ENCODE peak calls at places on chromosomes 11 and 22, in four cellular contexts. J is WTC11, I is K562, Q is SK-N-SH. N is an unnamed sample.

GRCh38 chr11:92489831-92490399 is 265.3 kb downstream of the FAT3 start:
- DNase-seq in J (no peak), I (no peak), Q (peak; percentile 9), N (no peak)

GRCh38 chr22:37228106-37229011 is 15.7 kb downstream of the RAC2 start:
- DNase-seq in J (no peak), I (no peak), Q (no peak), N (no peak)

GRCh38 chr22:25077056-25077455 is 122.6 kb upstream of the CRYBB3 start:
- DNase-seq in J (no peak), I (no peak), Q (no peak), N (no peak)

GRCh38 chr22:37028692-37029674 is 9.4 kb downstream of the MPST start:
- DNase-seq in J (no peak), I (no peak), Q (no peak), N (no peak)

GRCh38 chr22:30635273-30636225 is at the start of gene SLC35E4:
- DNase-seq in J (peak; percentile 94), I (peak; percentile 94), Q (peak; percentile 100), N (peak; percentile 47)

GRCh38 chr11:62402226-62402625 is 16.6 kb upstream of the SCGB1A1 start:
- DNase-seq in J (no peak), I (no peak), Q (no peak), N (no peak)

GRCh38 chr22:41478891-41479521 is 10.1 kb downstream of the ACO2 start:
- DNase-seq in J (no peak), I (no peak), Q (no peak), N (peak; percentile 61)

GRCh38 chr11:74010306-74010981 is 1.6 kb upstream of the UCP3 start:
- DNase-seq in J (no peak), I (peak; percentile 47), Q (no peak), N (no peak)

GRCh38 chr11:113554531-113554930 is 79.3 kb upstream of the DRD2 start:
- DNase-seq in J (no peak), I (no peak), Q (no peak), N (no peak)

GRCh38 chr11:122146475-122146874 is 30.5 kb upstream of the BLID start:
- DNase-seq in J (no peak), I (no peak), Q (no peak), N (no peak)

GRCh38 chr11:24145411-24145810 is 351.4 kb upstream of the LUZP2 start:
- DNase-seq in J (no peak), I (no peak), Q (no peak), N (no peak)

GRCh38 chr22:19325296-19325950 is 33.9 kb upstream of the CLTCL1 start:
- DNase-seq in J (no peak), I (no peak), Q (no peak), N (no peak)

GRCh38 chr22:29385748-29386147 is 2.6 kb downstream of the AP1B1 start:
- DNase-seq in J (no peak), I (no peak), Q (no peak), N (peak; percentile 64)

GRCh38 chr11:17552392-17553248 is 5.6 kb downstream of the OTOG start:
- DNase-seq in J (no peak), I (no peak), Q (no peak), N (no peak)

GRCh38 chr22:38312261-38312800 is 4.9 kb downstream of the CSNK1E start:
- DNase-seq in J (no peak), I (no peak), Q (no peak), N (no peak)

GRCh38 chr11:43928721-43929120 is 13.7 kb upstream of the C11orf96 start:
- DNase-seq in J (no peak), I (no peak), Q (no peak), N (no peak)

GRCh38 chr11:36056160-36056751 is 112.4 kb downstream of the LDLRAD3 start:
- DNase-seq in J (peak; percentile 71), I (peak; percentile 66), Q (peak; percentile 55), N (no peak)

GRCh38 chr11:34446389-34446788 is 7.7 kb downstream of the CAT start:
- DNase-seq in J (no peak), I (no peak), Q (no peak), N (no peak)

GRCh38 chr11:4610258-4610935 is 2.4 kb upstream of the TRIM68 start:
- DNase-seq in J (no peak), I (no peak), Q (no peak), N (no peak)
- TF ChIP-seq USF1 in J (no peak), I (no peak), Q (no peak), N (no peak)

GRCh38 chr22:43389227-43389836 is 22.5 kb upstream of the MPPED1 start:
- DNase-seq in J (no peak), I (no peak), Q (no peak), N (no peak)

GRCh38 chr22:43387815-43388214 is 24.0 kb upstream of the MPPED1 start:
- DNase-seq in J (no peak), I (no peak), Q (no peak), N (no peak)

GRCh38 chr22:43385770-43386641 is 25.8 kb upstream of the MPPED1 start:
- DNase-seq in J (peak; percentile 84), I (peak; percentile 72), Q (peak; percentile 80), N (no peak)

GRCh38 chr22:43390166-43390565 is 21.6 kb upstream of the MPPED1 start:
- DNase-seq in J (no peak), I (no peak), Q (no peak), N (no peak)

GRCh38 chr22:43388420-43388851 is 23.4 kb upstream of the MPPED1 start:
- DNase-seq in J (peak; percentile 95), I (peak; percentile 80), Q (peak; percentile 81), N (no peak)
- TF ChIP-seq USF2 in J (no peak), I (no peak), Q (no peak), N (no peak)

GRCh38 chr11:125433454-125434121 is 62.5 kb downstream of the FEZ1 start:
- DNase-seq in J (peak; percentile 77), I (peak; percentile 66), Q (peak; percentile 69), N (no peak)
- TF ChIP-seq USF1 in J (no peak), I (no peak), Q (no peak), N (no peak)

GRCh38 chr11:9568161-9568853 is 5.2 kb upstream of the WEE1 start:
- DNase-seq in J (no peak), I (no peak), Q (no peak), N (no peak)

GRCh38 chr11:9565822-9566560 is 7.5 kb upstream of the WEE1 start:
- DNase-seq in J (peak; percentile 19), I (peak; percentile 83), Q (peak; percentile 16), N (peak; percentile 84)

GRCh38 chr11:9567401-9567800 is 6.1 kb upstream of the WEE1 start:
- DNase-seq in J (no peak), I (no peak), Q (no peak), N (no peak)

GRCh38 chr11:9568854-9569587 is 4.4 kb upstream of the WEE1 start:
- DNase-seq in J (peak; percentile 32), I (no peak), Q (peak; percentile 44), N (no peak)

DNA sequence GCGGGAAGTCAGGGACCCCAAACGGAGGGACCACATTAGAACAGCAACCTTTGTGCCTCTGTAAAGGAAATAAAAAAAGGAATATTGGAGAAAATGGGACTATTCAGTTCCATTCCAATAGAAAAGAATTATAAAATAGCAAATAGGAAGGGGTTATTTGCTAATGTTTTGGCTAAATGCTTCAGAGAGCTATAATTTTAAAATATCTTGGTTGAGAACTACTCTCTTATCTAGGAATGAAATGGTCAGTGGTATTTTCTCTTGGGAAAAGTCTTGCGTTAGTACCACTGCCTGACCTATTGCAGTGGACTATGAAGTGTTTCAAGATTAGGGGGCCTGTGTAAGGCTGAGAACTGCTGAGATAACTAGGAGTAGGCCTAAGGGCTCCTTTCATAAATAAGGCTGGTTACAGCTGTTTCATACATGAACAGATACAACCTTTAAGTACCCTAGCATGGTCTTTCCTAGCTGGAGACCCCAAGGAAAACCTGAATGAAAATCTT is 6.9 kb upstream of the WEE1 start:
- DNase-seq in J (no peak), I (no peak), Q (no peak), N (no peak)
- TF ChIP-seq USF2 in J (no peak), I (no peak), Q (no peak), N (no peak)

GRCh38 chr22:45242778-45243191 is 2.1 kb upstream of the KIAA0930 start:
- DNase-seq in J (no peak), I (no peak), Q (no peak), N (no peak)
- TF ChIP-seq USF1 in J (no peak), I (no peak), Q (no peak), N (no peak)

GRCh38 chr11:120489799-120490198 is 21.7 kb upstream of the GRIK4 start:
- DNase-seq in J (no peak), I (no peak), Q (no peak), N (no peak)
- TF ChIP-seq USF2 in J (no peak), I (no peak), Q (no peak), N (no peak)

DNA sequence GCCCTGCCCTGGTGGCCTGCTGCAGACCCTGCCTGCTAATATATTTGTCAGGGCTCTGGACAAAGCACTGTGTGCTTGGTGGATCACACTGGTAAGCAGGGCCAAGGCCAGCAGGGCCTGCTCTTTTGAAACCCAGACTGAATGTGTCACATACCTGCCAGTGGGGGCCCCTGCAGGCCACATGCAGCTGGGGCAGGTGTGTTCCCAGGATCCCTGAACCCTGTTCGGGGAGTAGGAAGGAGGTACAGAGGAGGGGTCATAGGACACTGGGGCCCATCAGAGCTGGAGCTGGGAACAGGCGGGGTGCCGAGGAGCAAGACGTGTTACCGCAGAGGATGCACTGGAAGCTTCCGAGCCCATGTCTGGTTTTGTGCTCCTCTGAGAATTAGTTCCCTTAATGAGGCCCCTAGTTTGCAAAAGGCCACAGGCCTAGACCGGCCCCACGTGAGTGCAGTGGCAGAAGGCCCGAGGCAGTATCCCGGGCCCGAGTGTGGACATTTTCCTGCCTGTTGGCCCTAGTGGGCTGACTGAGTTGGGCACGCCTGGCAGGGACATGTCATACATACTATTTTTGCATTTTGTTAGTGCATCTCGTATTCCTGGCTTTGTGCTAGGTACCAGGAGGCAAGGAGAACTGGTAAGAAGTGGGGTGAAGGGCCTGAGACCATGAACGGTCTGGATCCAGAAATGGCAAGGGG is 11.2 kb upstream of the ACR start:
- DNase-seq in J (no peak), I (peak; percentile 19), Q (no peak), N (no peak)
- TF ChIP-seq USF1 in J (no peak), I (no peak), Q (no peak), N (no peak)

GRCh38 chr11:100719809-100720221 is 32.7 kb downstream of the ARHGAP42 start:
- DNase-seq in J (peak; percentile 32), I (no peak), Q (no peak), N (no peak)

GRCh38 chr11:100716848-100717247 is 29.8 kb downstream of the ARHGAP42 start:
- DNase-seq in J (no peak), I (no peak), Q (no peak), N (no peak)

GRCh38 chr11:100715163-100715792 is 28.2 kb downstream of the ARHGAP42 start:
- DNase-seq in J (no peak), I (no peak), Q (no peak), N (no peak)

DNA sequence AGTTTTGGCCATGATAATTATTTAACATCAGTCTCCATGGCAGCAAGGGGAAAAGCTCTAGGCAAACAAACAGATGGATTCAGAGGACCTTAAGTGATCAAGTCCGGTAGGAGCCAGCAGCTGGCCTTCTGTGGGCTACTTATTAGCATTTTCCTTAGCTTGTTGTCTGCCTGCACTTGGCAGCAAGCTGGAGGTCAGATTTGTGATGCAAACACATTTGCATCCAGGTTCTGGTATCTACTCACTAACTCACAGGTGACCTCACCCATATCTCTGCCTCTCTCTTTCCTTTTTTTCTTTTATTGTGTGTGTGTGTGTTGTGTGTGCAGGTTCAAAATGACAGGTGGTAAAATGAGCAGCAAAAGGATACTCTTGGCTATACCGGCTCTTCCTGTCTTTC is 32.3 kb downstream of the ARHGAP42 start:
- DNase-seq in J (peak; percentile 52), I (no peak), Q (no peak), N (no peak)
- TF ChIP-seq USF2 in J (no peak), I (no peak), Q (no peak), N (no peak)

N was measured in GM12878.